ENCODE peak calls at places on chromosome 10, in five cellular contexts. D is Panc1, J is GM04504, T is cardiac fibroblast, W is heart left ventricle. H is an unnamed sample.

GRCh38 chr10:110682348-110682747 is 38.2 kb downstream of the RBM20 start:
- DNase-seq in D (no peak), J (no peak), T (no peak), W (no peak), H (no peak)

GRCh38 chr10:32771217-32771616 is 186.8 kb downstream of the ITGB1 start:
- DNase-seq in D (no peak), J (no peak), T (peak), W (no peak), H (no peak)

GRCh38 chr10:103120977-103121735 is 71.9 kb downstream of the NT5C2 start:
- DNase-seq in D (no peak), J (no peak), T (peak), W (no peak), H (no peak)

GRCh38 chr10:133335238-133336122 is 1.2 kb downstream of the CALY start:
- DNase-seq in D (no peak), J (no peak), T (peak), W (peak), H (no peak)

GRCh38 chr10:71085689-71086438 is 126.5 kb upstream of the UNC5B start:
- DNase-seq in D (no peak), J (no peak), T (no peak), W (peak), H (peak)

GRCh38 chr10:122062831-122063674 is 74.1 kb downstream of the TACC2 start:
- DNase-seq in D (peak), J (peak), T (peak), W (peak), H (no peak)

GRCh38 chr10:74960670-74961069 is 134.3 kb downstream of the KAT6B start:
- DNase-seq in D (no peak), J (no peak), T (no peak), W (no peak), H (no peak)

GRCh38 chr10:16986406-16987128 is 143.0 kb downstream of the CUBN start:
- DNase-seq in D (no peak), J (no peak), T (peak), W (no peak), H (no peak)

GRCh38 chr10:49562893-49563292 is 24.0 kb upstream of the ERCC6 start:
- DNase-seq in D (no peak), J (no peak), T (peak), W (no peak), H (no peak)

GRCh38 chr10:15745748-15746147 is 26.0 kb upstream of the ITGA8 start:
- DNase-seq in D (no peak), J (peak), T (peak), W (peak), H (no peak)

GRCh38 chr10:121374121-121374520 is 224.1 kb downstream of the FGFR2 start:
- DNase-seq in D (no peak), J (no peak), T (no peak), W (no peak), H (no peak)

GRCh38 chr10:79088176-79088575 is 19.4 kb downstream of the ZMIZ1 start:
- DNase-seq in D (no peak), J (no peak), T (no peak), W (no peak), H (no peak)

GRCh38 chr10:92688927-92689662 is 660 bp upstream of the HHEX start:
- DNase-seq in D (no peak), J (no peak), T (peak), W (peak), H (no peak)